ENCODE peak calls at places on chromosomes 5 and 9, in eight cellular contexts. O is CD8-positive, alpha-beta memory T cell; N is CD8-positive, alpha-beta T cell; Z is aorta; F is GM23248; W is A549; B is mucosa of descending colon; E is spleen. V is an unnamed sample.

GRCh38 chr5:149519624-149520023 is 31.6 kb downstream of the CSNK1A1 start:
- DNase-seq in Z (no peak), O (no peak), F (no peak), B (no peak), E (no peak), W (no peak), N (no peak), V (no peak)

GRCh38 chr5:171639966-171640365 is 145.7 kb upstream of the SMIM23 start:
- DNase-seq in N (no peak), E (no peak), B (no peak), Z (no peak), W (no peak), F (peak; percentile 14), O (no peak), V (no peak)

GRCh38 chr5:78776637-78777036 is 128.1 kb upstream of the LHFPL2 start:
- DNase-seq in B (no peak), E (no peak), Z (no peak), N (no peak), W (peak; percentile 56), O (no peak), F (peak; percentile 36), V (no peak)

GRCh38 chr5:32228816-32229215 is 54.7 kb upstream of the GOLPH3 start:
- DNase-seq in F (no peak), B (no peak), Z (no peak), N (no peak), W (no peak), O (no peak), E (no peak), V (no peak)

GRCh38 chr9:86098793-86099694 is at the start of gene GOLM1:
- DNase-seq in Z (peak; percentile 82), W (peak; percentile 63), O (peak; percentile 7), E (peak; percentile 82), F (peak; percentile 89), N (no peak), B (peak; percentile 58), V (no peak)

GRCh38 chr5:135139397-135140134 is 105.5 kb upstream of the PITX1 start:
- DNase-seq in W (peak; percentile 81), N (no peak), O (no peak), B (no peak), E (no peak), Z (no peak), F (peak; percentile 90), V (no peak)

GRCh38 chr9:114693248-114693895 is 11.4 kb upstream of the TEX48 start:
- DNase-seq in W (no peak), O (no peak), B (no peak), F (no peak), Z (no peak), E (no peak), N (no peak), V (no peak)

GRCh38 chr5:77225531-77225930 is 15.1 kb downstream of the PDE8B start:
- DNase-seq in N (no peak), F (no peak), E (no peak), B (no peak), O (no peak), Z (no peak), W (no peak), V (no peak)

GRCh38 chr9:120778758-120779157 is 14.5 kb downstream of the FBXW2 start:
- DNase-seq in B (no peak), F (no peak), N (no peak), Z (no peak), W (peak; percentile 27), E (no peak), O (no peak), V (no peak)

GRCh38 chr5:50352390-50352789 is 88.7 kb downstream of the EMB start:
- DNase-seq in N (no peak), Z (no peak), B (no peak), E (no peak), O (no peak), F (no peak), W (no peak), V (no peak)

GRCh38 chr5:148794275-148794674 is 32.1 kb upstream of the ADRB2 start:
- DNase-seq in E (no peak), W (no peak), Z (no peak), O (no peak), N (no peak), B (no peak), F (no peak), V (no peak)

GRCh38 chr9:4740373-4740622 is 704 bp downstream of the AK3 start:
- DNase-seq in E (no peak), B (no peak), W (no peak), Z (no peak), N (no peak), F (no peak), O (no peak), V (no peak)

GRCh38 chr5:127041571-127041970 is 11.2 kb upstream of the MARCHF3 start:
- DNase-seq in W (no peak), B (no peak), E (no peak), Z (no peak), O (no peak), F (peak; percentile 52), N (no peak), V (no peak)

GRCh38 chr5:150142800-150143724 is 12.6 kb downstream of the PDGFRB start:
- DNase-seq in B (peak; percentile 78), W (peak; percentile 78), F (peak; percentile 97), E (no peak), Z (peak; percentile 94), O (no peak), N (no peak), V (no peak)

GRCh38 chr5:109136906-109137305 is 272.9 kb downstream of the PJA2 start:
- DNase-seq in O (no peak), Z (no peak), N (no peak), F (no peak), B (no peak), W (no peak), E (no peak), V (no peak)

GRCh38 chr5:44546283-44546682 is 157.1 kb upstream of the FGF10 start:
- DNase-seq in B (no peak), O (no peak), N (no peak), F (peak; percentile 86), W (no peak), E (no peak), Z (no peak), V (no peak)

GRCh38 chr5:171600736-171601265 is 181.4 kb downstream of the FGF18 start:
- DNase-seq in Z (no peak), O (no peak), W (no peak), E (no peak), F (peak; percentile 21), B (no peak), N (no peak), V (no peak)

GRCh38 chr5:138439537-138440225 is 824 bp downstream of the REEP2 start:
- DNase-seq in O (no peak), F (no peak), B (no peak), W (no peak), N (no peak), Z (no peak), E (no peak), V (no peak)

GRCh38 chr9:123438821-123439220 is 82.8 kb downstream of the CRB2 start:
- DNase-seq in F (no peak), N (no peak), B (no peak), W (no peak), E (peak; percentile 48), O (no peak), Z (peak; percentile 25), V (no peak)

GRCh38 chr5:134003957-134004625 is 684 bp downstream of the VDAC1 start:
- DNase-seq in O (no peak), E (peak; percentile 95), F (peak; percentile 85), N (peak; percentile 14), Z (peak; percentile 92), W (peak; percentile 49), B (peak; percentile 82), V (peak; percentile 15)

GRCh38 chr5:131530706-131531331 is 104.2 kb downstream of the RAPGEF6 start:
- DNase-seq in F (no peak), O (peak; percentile 11), Z (no peak), B (no peak), E (no peak), W (no peak), N (no peak), V (no peak)

GRCh38 chr9:74281674-74282073 is 215.5 kb upstream of the RORB start:
- DNase-seq in N (no peak), O (no peak), F (no peak), W (peak; percentile 28), E (no peak), B (no peak), Z (no peak), V (no peak)

GRCh38 chr9:74275872-74276508 is 221.1 kb upstream of the RORB start:
- DNase-seq in E (peak; percentile 74), W (no peak), F (no peak), N (no peak), Z (no peak), B (no peak), O (no peak), V (no peak)

GRCh38 chr9:74282526-74283253 is 214.4 kb upstream of the RORB start:
- DNase-seq in F (no peak), B (no peak), E (no peak), W (no peak), Z (no peak), O (no peak), N (no peak), V (no peak)

GRCh38 chr9:74277532-74277931 is 219.6 kb upstream of the RORB start:
- DNase-seq in W (no peak), B (no peak), F (no peak), E (no peak), N (peak; percentile 9), O (peak; percentile 21), Z (no peak), V (no peak)
- H3K9me3 ChIP-seq in W (no peaks in the 10 kb centered on the region), B (no peaks in the 10 kb centered on the region), F (no peaks in the 10 kb centered on the region), E (peaks cover 8% of the 10 kb centered on the region), N (no peaks in the 10 kb centered on the region), O (no peaks in the 10 kb centered on the region), Z (no peaks in the 10 kb centered on the region), V (no peaks in the 10 kb centered on the region)

GRCh38 chr5:179162351-179163235 is 102.4 kb downstream of the ZNF354C start:
- DNase-seq in O (no peak), Z (peak; percentile 61), F (no peak), E (peak; percentile 45), N (no peak), W (no peak), B (no peak), V (no peak)
- H3K9me3 ChIP-seq in O (no peaks in the 10 kb centered on the region), Z (no peaks in the 10 kb centered on the region), F (no peaks in the 10 kb centered on the region), E (peaks cover 10% of the 10 kb centered on the region), N (no peaks in the 10 kb centered on the region), W (peaks cover 24% of the 10 kb centered on the region), B (peaks cover 5% of the 10 kb centered on the region), V (no peaks in the 10 kb centered on the region)

GRCh38 chr5:123059455-123059854 is 22.9 kb upstream of the PPIC start:
- DNase-seq in F (no peak), O (no peak), B (no peak), Z (no peak), N (no peak), E (no peak), W (no peak), V (no peak)
- H3K9me3 ChIP-seq in F (no peaks in the 10 kb centered on the region), O (no peaks in the 10 kb centered on the region), B (no peaks in the 10 kb centered on the region), Z (peaks cover 7% of the 10 kb centered on the region), N (no peaks in the 10 kb centered on the region), E (peaks cover 7% of the 10 kb centered on the region), W (peaks cover 19% of the 10 kb centered on the region), V (no peaks in the 10 kb centered on the region)

DNA sequence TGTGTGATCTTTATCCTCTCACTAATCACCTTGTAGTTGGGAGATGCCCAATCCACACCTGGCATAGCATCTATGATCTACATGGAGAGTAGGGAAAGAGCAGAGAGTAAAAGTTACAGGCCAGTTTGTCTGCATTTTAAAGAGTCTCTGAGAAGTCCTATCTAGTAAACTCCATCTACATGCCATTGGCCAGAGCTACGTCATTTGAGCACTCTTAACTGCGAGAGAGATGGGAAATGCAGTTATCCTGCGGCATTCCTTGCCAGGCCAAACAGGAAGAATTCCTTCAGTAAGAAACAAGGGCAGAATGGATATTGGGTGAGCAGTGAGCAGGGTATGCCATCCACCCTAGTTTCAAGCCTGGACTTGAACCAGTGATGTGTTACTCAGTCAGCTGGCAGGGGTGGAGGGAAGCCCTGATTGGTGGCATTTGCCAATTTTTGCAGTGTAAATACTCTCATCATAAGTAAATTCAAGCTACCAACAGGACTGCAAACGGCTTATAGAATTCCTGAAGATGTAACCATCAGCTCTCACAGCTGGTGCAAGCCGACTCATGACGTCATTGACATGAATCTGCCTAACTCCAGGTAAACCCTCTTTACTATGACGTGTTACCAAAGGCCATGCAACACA is 156.8 kb upstream of the MSX2 start:
- DNase-seq in B (no peak), O (no peak), N (no peak), E (no peak), W (no peak), Z (no peak), F (no peak), V (no peak)
- H3K9me3 ChIP-seq in B (no peaks in the 10 kb centered on the region), O (no peaks in the 10 kb centered on the region), N (no peaks in the 10 kb centered on the region), E (no peaks in the 10 kb centered on the region), W (no peaks in the 10 kb centered on the region), Z (no peaks in the 10 kb centered on the region), F (no peaks in the 10 kb centered on the region), V (no peaks in the 10 kb centered on the region)